ENCODE peak calls at places on chromosome 9, in seven cellular contexts. D is A549; C is T-helper 1 cell; O is aorta; L is SJSA1; J is activated CD4-positive, alpha-beta T cell treated with anti-CD3 and anti-CD28 coated beads, Interleukin-2, amount 10 ng/mL, durations not matched to agents 7 days and 5 days; Q is activated CD8-positive, alpha-beta memory T cell treated with anti-CD3 and anti-CD28 coated beads for 4 hours. G is an unnamed sample.

GRCh38 chr9:96009690-96010477 is 134.4 kb downstream of the ERCC6L2 start:
- DNase-seq in D (no peak), C (no peak), Q (peak), O (no peak), J (peak), L (no peak), G (no peak)

GRCh38 chr9:131473891-131474290 is 28.8 kb upstream of the POMT1 start:
- DNase-seq in J (no peak), C (no peak), D (no peak), Q (no peak), O (peak), L (no peak), G (no peak)

GRCh38 chr9:135085830-135086546 is 1.5 kb upstream of the OLFM1 start:
- DNase-seq in C (no peak), L (peak), J (peak), D (peak), Q (no peak), O (peak), G (peak)

GRCh38 chr9:88658311-88658822 is 123.4 kb downstream of the NXNL2 start:
- DNase-seq in L (peak), C (no peak), O (no peak), Q (no peak), J (no peak), D (peak), G (no peak)

GRCh38 chr9:1979815-1980367 is 35.3 kb upstream of the SMARCA2 start:
- DNase-seq in C (no peak), J (no peak), O (no peak), L (peak), D (no peak), Q (no peak), G (no peak)

GRCh38 chr9:137499416-137499815 is 40.3 kb upstream of the NSMF start:
- DNase-seq in J (no peak), L (no peak), O (peak), C (no peak), D (no peak), Q (no peak), G (no peak)

GRCh38 chr9:91132576-91133073 is 229.1 kb downstream of the AUH start:
- DNase-seq in J (no peak), L (no peak), D (no peak), O (no peak), Q (no peak), C (no peak), G (no peak)

GRCh38 chr9:132406554-132407122 is at the start of gene TTF1:
- DNase-seq in L (peak), C (peak), O (peak), Q (peak), D (peak), J (peak), G (peak)

GRCh38 chr9:126501383-126502331 is 112.1 kb upstream of the LMX1B start:
- DNase-seq in L (no peak), O (peak), J (no peak), Q (no peak), D (no peak), C (no peak), G (no peak)

GRCh38 chr9:2600307-2600706 is 21.3 kb upstream of the VLDLR start:
- DNase-seq in L (no peak), J (no peak), C (no peak), Q (no peak), O (no peak), D (no peak), G (no peak)

GRCh38 chr9:76433851-76434250 is 25.1 kb upstream of the GCNT1 start:
- DNase-seq in L (no peak), C (no peak), D (no peak), Q (no peak), J (no peak), O (no peak), G (no peak)

GRCh38 chr9:437066-438015 is 222.7 kb downstream of the DOCK8 start:
- DNase-seq in O (no peak), J (no peak), D (no peak), Q (no peak), L (no peak), C (no peak), G (no peak)

GRCh38 chr9:81609782-81610738 is 79.3 kb downstream of the TLE1 start:
- DNase-seq in O (no peak), Q (no peak), C (no peak), J (no peak), D (no peak), L (peak), G (no peak)

GRCh38 chr9:96587295-96587694 is 32.3 kb downstream of the CDC14B start:
- DNase-seq in D (no peak), O (no peak), L (no peak), J (no peak), Q (no peak), C (no peak), G (no peak)

GRCh38 chr9:117073071-117073470 is 341.8 kb downstream of the ASTN2 start:
- DNase-seq in O (no peak), J (no peak), L (no peak), Q (no peak), C (no peak), D (no peak), G (no peak)

GRCh38 chr9:90308746-90309145 is 333.9 kb downstream of the DIRAS2 start:
- DNase-seq in D (no peak), O (no peak), L (no peak), J (no peak), Q (no peak), C (no peak), G (no peak)

GRCh38 chr9:98593354-98594253 is 115.1 kb downstream of the GABBR2 start:
- DNase-seq in O (no peak), C (no peak), D (no peak), J (no peak), Q (no peak), L (no peak), G (no peak)

GRCh38 chr9:5953743-5954707 is 61.4 kb downstream of the RANBP6 start:
- DNase-seq in C (no peak), D (peak), Q (no peak), L (no peak), O (no peak), J (no peak), G (no peak)

GRCh38 chr9:76637426-76637825 is 126.8 kb upstream of the PCA3 start:
- DNase-seq in O (no peak), Q (no peak), J (no peak), C (no peak), D (no peak), L (no peak), G (no peak)

GRCh38 chr9:93890436-93890935 is 64.7 kb downstream of the BARX1 start:
- DNase-seq in L (no peak), J (no peak), D (no peak), Q (no peak), O (no peak), C (no peak), G (no peak)

GRCh38 chr9:122562134-122562760 is 9.3 kb downstream of the OR1N2 start:
- DNase-seq in C (no peak), Q (peak), D (no peak), L (no peak), J (no peak), O (no peak), G (no peak)

GRCh38 chr9:33180526-33181184 is 13.5 kb upstream of the B4GALT1 start:
- DNase-seq in C (no peak), O (no peak), D (no peak), Q (no peak), L (no peak), J (no peak), G (no peak)

GRCh38 chr9:95202076-95202681 is 115.3 kb downstream of the FANCC start:
- DNase-seq in Q (no peak), C (no peak), L (no peak), O (no peak), J (no peak), D (no peak), G (no peak)